ENCODE peak calls at places on chromosomes 11 and 22, in six cellular contexts. A is GM13976, Y is brain microvascular endothelial cell, W is mesothelial cell of epicardium, Z is HFFc6, N is Calu3. J is an unnamed sample.

GRCh38 chr11:100760766-100761165 is 73.7 kb downstream of the ARHGAP42 start:
- DNase-seq in A (no peak), Y (no peak), W (no peak), Z (no peak), N (no peak), J (no peak)

GRCh38 chr22:45960477-45961386 is 16.2 kb downstream of the WNT7B start:
- DNase-seq in A (no peak), Y (no peak), W (peak), Z (no peak), N (no peak), J (no peak)

GRCh38 chr11:26782220-26782619 is 60.4 kb upstream of the SLC5A12 start:
- DNase-seq in A (no peak), Y (no peak), W (no peak), Z (no peak), N (no peak), J (no peak)

GRCh38 chr11:115499241-115499799 is 4.9 kb downstream of the CADM1 start:
- DNase-seq in A (no peak), Y (no peak), W (no peak), Z (no peak), N (no peak), J (no peak)

GRCh38 chr11:133163463-133164419 is 368.6 kb downstream of the OPCML start:
- DNase-seq in A (peak), Y (peak), W (no peak), Z (peak), N (peak), J (peak)

GRCh38 chr11:43944761-43945311 is 2.4 kb downstream of the C11orf96 start:
- DNase-seq in A (peak), Y (peak), W (peak), Z (no peak), N (peak), J (no peak)

GRCh38 chr11:43212279-43212678 is 99.5 kb upstream of the API5 start:
- DNase-seq in A (no peak), Y (no peak), W (no peak), Z (no peak), N (no peak), J (no peak)

GRCh38 chr11:108933630-108934029 is 268.8 kb downstream of the DDX10 start:
- DNase-seq in A (no peak), Y (peak), W (no peak), Z (peak), N (no peak), J (peak)

GRCh38 chr11:40290031-40290650 is 1169.3 kb downstream of the LRRC4C start:
- DNase-seq in A (no peak), Y (no peak), W (no peak), Z (no peak), N (no peak), J (peak)

GRCh38 chr11:21794306-21794705 is 398.6 kb upstream of the ANO5 start:
- DNase-seq in A (no peak), Y (no peak), W (no peak), Z (no peak), N (peak), J (no peak)

GRCh38 chr11:47923667-47924066 is 56.7 kb upstream of the PTPRJ start:
- DNase-seq in A (no peak), Y (no peak), W (no peak), Z (peak), N (no peak), J (no peak)

GRCh38 chr11:63769719-63770443 is 1.3 kb upstream of the ZFTA start:
- DNase-seq in A (no peak), Y (no peak), W (peak), Z (no peak), N (no peak), J (peak)

GRCh38 chr11:43289368-43289767 is 22.4 kb upstream of the API5 start:
- DNase-seq in A (no peak), Y (no peak), W (no peak), Z (no peak), N (no peak), J (no peak)

GRCh38 chr11:27233654-27234042 is 129.4 kb downstream of the CCDC34 start:
- DNase-seq in A (no peak), Y (no peak), W (no peak), Z (no peak), N (no peak), J (peak)

GRCh38 chr11:6365659-6366058 is 24.6 kb upstream of the SMPD1 start:
- DNase-seq in A (no peak), Y (no peak), W (no peak), Z (no peak), N (peak), J (no peak)

GRCh38 chr22:35467788-35468187 is 67.8 kb downstream of the MCM5 start:
- DNase-seq in A (no peak), Y (no peak), W (no peak), Z (no peak), N (no peak), J (peak)

GRCh38 chr22:17159504-17159951 is 451 bp upstream of the HDHD5 start:
- DNase-seq in A (peak), Y (peak), W (peak), Z (no peak), N (peak), J (peak)

GRCh38 chr11:106276859-106277436 is 199.5 kb downstream of the AASDHPPT start:
- DNase-seq in A (no peak), Y (no peak), W (no peak), Z (no peak), N (no peak), J (peak)

GRCh38 chr11:62671604-62672528 is at the start of the genes LBHD1 and UQCC3:
- DNase-seq in A (peak), Y (peak), W (peak), Z (peak), N (peak), J (peak)

GRCh38 chr11:16912607-16913006 is 101.6 kb downstream of the PLEKHA7 start:
- DNase-seq in A (no peak), Y (no peak), W (peak), Z (no peak), N (peak), J (no peak)

GRCh38 chr11:15907806-15908205 is 448.5 kb downstream of the SOX6 start:
- DNase-seq in A (no peak), Y (no peak), W (no peak), Z (no peak), N (no peak), J (no peak)

GRCh38 chr11:2660357-2660939 is 39.3 kb downstream of the KCNQ1OT1 start:
- DNase-seq in A (peak), Y (no peak), W (no peak), Z (no peak), N (no peak), J (no peak)

GRCh38 chr11:116697011-116697410 is 75.8 kb downstream of the BUD13 start:
- DNase-seq in A (no peak), Y (no peak), W (peak), Z (no peak), N (no peak), J (no peak)

GRCh38 chr11:122601131-122602125 is 54.1 kb upstream of the UBASH3B start:
- DNase-seq in A (no peak), Y (peak), W (no peak), Z (peak), N (no peak), J (peak)

GRCh38 chr11:101133190-101133589 is 3.6 kb upstream of the PGR start:
- DNase-seq in A (no peak), Y (no peak), W (no peak), Z (no peak), N (no peak), J (no peak)

GRCh38 chr11:112000703-112001102 is 24.5 kb upstream of the DLAT start:
- DNase-seq in A (no peak), Y (no peak), W (no peak), Z (no peak), N (no peak), J (no peak)

GRCh38 chr22:48734961-48735360 is 1092.7 kb downstream of the BRD1 start:
- DNase-seq in A (no peak), Y (no peak), W (no peak), Z (no peak), N (no peak), J (no peak)

GRCh38 chr11:33515347-33515746 is 185.3 kb downstream of the C11orf91 start:
- DNase-seq in A (peak), Y (no peak), W (no peak), Z (peak), N (no peak), J (peak)

GRCh38 chr11:3021125-3021524 is 29.0 kb upstream of the NAP1L4 start:
- DNase-seq in A (peak), Y (no peak), W (no peak), Z (peak), N (peak), J (no peak)

GRCh38 chr11:120272303-120272702 is 32.4 kb downstream of the POU2F3 start:
- DNase-seq in A (no peak), Y (peak), W (no peak), Z (peak), N (no peak), J (peak)

GRCh38 chr22:36858156-36858555 is 2.6 kb upstream of the NCF4 start:
- DNase-seq in A (no peak), Y (no peak), W (no peak), Z (no peak), N (no peak), J (no peak)

GRCh38 chr11:1734571-1735081 is 15.8 kb downstream of the IFITM10 start:
- DNase-seq in A (peak), Y (no peak), W (no peak), Z (no peak), N (no peak), J (no peak)

GRCh38 chr11:45182902-45183301 is 36.5 kb downstream of the PRDM11 start:
- DNase-seq in A (no peak), Y (peak), W (no peak), Z (peak), N (peak), J (no peak)
- TF ChIP-seq CTCF in A (no peak), Y (peak), W (peak), Z (peak), N (peak), J (peak)

GRCh38 chr11:76426660-76427059 is 18.2 kb upstream of the EMSY start:
- DNase-seq in A (no peak), Y (no peak), W (no peak), Z (no peak), N (no peak), J (no peak)

GRCh38 chr11:76419896-76420295 is 24.9 kb upstream of the EMSY start:
- DNase-seq in A (peak), Y (no peak), W (no peak), Z (no peak), N (peak), J (no peak)

GRCh38 chr11:76424379-76424778 is 20.4 kb upstream of the EMSY start:
- DNase-seq in A (peak), Y (no peak), W (no peak), Z (no peak), N (no peak), J (no peak)

DNA sequence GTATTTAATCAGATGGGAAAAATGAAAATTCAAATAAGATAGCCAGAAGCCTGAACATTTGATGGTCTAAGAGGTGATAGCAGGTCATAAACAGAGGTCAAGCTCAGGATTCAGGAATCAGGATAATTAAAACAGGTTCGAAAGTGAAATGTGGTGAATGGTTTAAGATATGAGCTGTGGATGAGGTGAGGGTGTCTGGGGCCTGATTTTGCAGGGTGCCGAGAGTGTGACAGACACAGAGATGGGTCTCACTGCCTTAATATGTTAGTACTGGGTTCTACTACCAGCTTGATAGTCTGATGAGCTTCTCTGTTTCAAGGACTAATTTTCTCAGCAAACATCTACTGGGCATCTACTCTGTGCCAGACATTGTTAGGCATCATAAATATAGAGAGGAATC is 19.9 kb upstream of the EMSY start:
- DNase-seq in A (no peak), Y (no peak), W (no peak), Z (no peak), N (no peak), J (no peak)
- TF ChIP-seq CTCF in A (no peak), Y (no peak), W (no peak), Z (no peak), N (no peak), J (no peak)

GRCh38 chr11:110367571-110367970 is 62.2 kb upstream of the FDX1 start:
- DNase-seq in A (no peak), Y (no peak), W (no peak), Z (no peak), N (no peak), J (no peak)
- TF ChIP-seq CTCF in A (no peak), Y (no peak), W (peak), Z (peak), N (no peak), J (no peak)

GRCh38 chr11:18243783-18244362 is 4.6 kb downstream of the SAA2 start:
- DNase-seq in A (peak), Y (peak), W (no peak), Z (peak), N (peak), J (peak)
- TF ChIP-seq CTCF in A (peak), Y (peak), W (peak), Z (peak), N (peak), J (peak)

GRCh38 chr11:7846003-7846402 is 49.3 kb upstream of the OR5P2 start:
- DNase-seq in A (no peak), Y (no peak), W (no peak), Z (no peak), N (no peak), J (no peak)

DNA sequence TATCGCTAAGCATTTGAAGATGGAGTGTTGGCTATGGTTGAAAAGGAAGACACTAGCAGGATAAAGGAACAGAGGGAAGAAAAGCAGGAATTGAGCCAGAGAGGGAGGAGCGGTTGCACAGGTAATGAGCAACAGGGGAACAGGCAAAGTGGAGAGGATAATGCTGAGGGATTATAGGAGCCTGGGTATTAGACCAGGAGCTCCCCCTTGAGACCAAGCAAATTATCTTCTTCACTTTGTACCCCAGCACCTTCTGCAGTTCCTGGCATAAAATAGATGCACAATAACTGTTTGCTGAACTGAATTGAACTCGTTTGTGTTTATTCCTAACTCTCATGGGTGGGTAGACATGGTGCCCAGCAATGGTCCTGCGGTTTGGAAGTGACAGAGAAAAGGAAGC is 54.6 kb upstream of the OR5P2 start:
- DNase-seq in A (no peak), Y (no peak), W (no peak), Z (no peak), N (peak), J (no peak)
- TF ChIP-seq CTCF in A (no peak), Y (no peak), W (no peak), Z (no peak), N (no peak), J (no peak)

DNA sequence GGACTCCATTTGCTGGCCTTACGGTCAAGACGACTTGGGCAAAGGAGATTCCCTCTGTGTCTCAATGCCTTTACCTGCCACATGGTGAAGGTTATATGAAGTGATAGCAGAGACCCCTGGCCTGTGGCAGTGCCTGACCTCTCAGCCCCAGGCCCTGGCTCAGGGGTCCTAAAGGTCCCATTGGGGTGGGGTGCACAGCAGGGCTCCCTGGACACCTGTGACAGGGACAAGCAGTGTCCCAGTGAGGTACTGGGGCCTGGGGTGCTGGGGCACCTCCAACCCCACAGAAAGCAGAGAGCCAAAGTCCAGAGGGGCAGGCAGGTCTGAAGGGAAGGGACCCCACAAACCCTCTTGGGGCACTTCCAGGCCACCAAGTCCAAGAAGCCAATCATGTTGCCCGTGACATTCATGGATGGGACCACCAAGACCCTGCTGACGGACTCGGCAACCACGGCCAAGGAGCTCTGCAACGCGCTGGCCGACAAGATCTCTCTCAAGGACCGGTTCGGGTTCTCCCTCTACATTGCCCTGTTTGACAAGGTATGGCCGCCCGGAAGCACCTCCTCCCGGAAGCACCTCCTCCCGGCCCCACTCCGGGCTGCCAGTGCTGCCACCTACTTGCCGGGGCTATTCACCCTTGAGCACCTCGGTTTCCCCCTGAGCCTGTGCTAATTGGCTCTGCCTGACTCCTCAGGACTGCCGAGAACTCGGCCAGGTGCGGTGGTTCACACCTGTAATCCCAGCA is 62.5 kb downstream of the MYO7A start:
- DNase-seq in A (no peak), Y (no peak), W (no peak), Z (no peak), N (no peak), J (no peak)
- TF ChIP-seq CTCF in A (no peak), Y (no peak), W (no peak), Z (no peak), N (no peak), J (no peak)

GRCh38 chr22:38981005-38981658 is 1.0 kb upstream of the APOBEC3B start:
- DNase-seq in A (peak), Y (no peak), W (peak), Z (peak), N (peak), J (no peak)
- TF ChIP-seq CTCF in A (no peak), Y (peak), W (peak), Z (peak), N (peak), J (peak)

GRCh38 chr11:103108933-103109817 is at the start of gene DYNC2H1:
- DNase-seq in A (peak), Y (peak), W (peak), Z (peak), N (peak), J (peak)

GRCh38 chr11:103109818-103110388 is 677 bp downstream of the DYNC2H1 start:
- DNase-seq in A (peak), Y (peak), W (no peak), Z (no peak), N (no peak), J (peak)

GRCh38 chr11:103112364-103112763 is 3.1 kb downstream of the DYNC2H1 start:
- DNase-seq in A (no peak), Y (no peak), W (no peak), Z (no peak), N (no peak), J (no peak)

GRCh38 chr11:103111400-103111799 is 2.2 kb downstream of the DYNC2H1 start:
- DNase-seq in A (no peak), Y (no peak), W (no peak), Z (no peak), N (no peak), J (no peak)

GRCh38 chr11:103110406-103110805 is 1.2 kb downstream of the DYNC2H1 start:
- DNase-seq in A (no peak), Y (peak), W (no peak), Z (peak), N (no peak), J (peak)
- TF ChIP-seq CTCF in A (no peak), Y (peak), W (no peak), Z (peak), N (no peak), J (peak)

J was measured in astrocyte of the spinal cord.